ENCODE peak calls at places on chromosomes 13 and 19, in ten cellular contexts. One of them, this sample, is unnamed.
A peak's percentile ranks its signal among the peaks of the same experiment; 100 is the strongest.

GRCh38 chr19:31352782-31353651 is 3.8 kb upstream of the TSHZ3 start:
- DNase-seq in upper lobe of left lung: no peak
- DNase-seq in transverse colon: no peak
- DNase-seq in GM12891: no peak
- DNase-seq in K562: no peak
- DNase-seq in Peyer's patch: no peak
- DNase-seq in body of pancreas: no peak
- DNase-seq in gastrocnemius medialis: no peak
- DNase-seq in NB4: no peak
- DNase-seq in prostate gland: no peak
- DNase-seq in this sample: no peak

GRCh38 chr13:113142876-113143275 is 15.6 kb upstream of the PROZ start:
- DNase-seq in upper lobe of left lung: peak; percentile 18
- DNase-seq in transverse colon: no peak
- DNase-seq in GM12891: no peak
- DNase-seq in K562: no peak
- DNase-seq in Peyer's patch: no peak
- DNase-seq in body of pancreas: no peak
- DNase-seq in gastrocnemius medialis: no peak
- DNase-seq in NB4: no peak
- DNase-seq in prostate gland: no peak
- DNase-seq in this sample: no peak

GRCh38 chr13:66513728-66514127 is 716.4 kb downstream of the PCDH9 start:
- DNase-seq in upper lobe of left lung: no peak
- DNase-seq in transverse colon: no peak
- DNase-seq in GM12891: no peak
- DNase-seq in K562: no peak
- DNase-seq in Peyer's patch: no peak
- DNase-seq in body of pancreas: no peak
- DNase-seq in gastrocnemius medialis: no peak
- DNase-seq in NB4: no peak
- DNase-seq in prostate gland: no peak
- DNase-seq in this sample: no peak

GRCh38 chr19:947707-948533 is 22.1 kb downstream of the ARID3A start:
- DNase-seq in upper lobe of left lung: peak; percentile 68
- DNase-seq in transverse colon: peak; percentile 83
- DNase-seq in GM12891: peak; percentile 95
- DNase-seq in K562: no peak
- DNase-seq in Peyer's patch: no peak
- DNase-seq in body of pancreas: no peak
- DNase-seq in gastrocnemius medialis: peak; percentile 31
- DNase-seq in NB4: peak; percentile 75
- DNase-seq in prostate gland: no peak
- DNase-seq in this sample: peak; percentile 39

GRCh38 chr13:27450921-27451461 is 627 bp upstream of the MTIF3 start:
- DNase-seq in upper lobe of left lung: peak; percentile 35
- DNase-seq in transverse colon: peak; percentile 49
- DNase-seq in GM12891: no peak
- DNase-seq in K562: peak; percentile 29
- DNase-seq in Peyer's patch: peak; percentile 77
- DNase-seq in body of pancreas: peak; percentile 54
- DNase-seq in gastrocnemius medialis: no peak
- DNase-seq in NB4: peak; percentile 45
- DNase-seq in prostate gland: peak; percentile 37
- DNase-seq in this sample: peak; percentile 54

GRCh38 chr13:25335856-25336255 is 34.4 kb downstream of the NUP58 start:
- DNase-seq in upper lobe of left lung: no peak
- DNase-seq in transverse colon: no peak
- DNase-seq in GM12891: no peak
- DNase-seq in K562: no peak
- DNase-seq in Peyer's patch: no peak
- DNase-seq in body of pancreas: no peak
- DNase-seq in gastrocnemius medialis: no peak
- DNase-seq in NB4: no peak
- DNase-seq in prostate gland: no peak
- DNase-seq in this sample: no peak

GRCh38 chr19:30163663-30164062 is 208.5 kb upstream of the ZNF536 start:
- DNase-seq in upper lobe of left lung: no peak
- DNase-seq in transverse colon: no peak
- DNase-seq in GM12891: no peak
- DNase-seq in K562: no peak
- DNase-seq in Peyer's patch: no peak
- DNase-seq in body of pancreas: no peak
- DNase-seq in gastrocnemius medialis: no peak
- DNase-seq in NB4: no peak
- DNase-seq in prostate gland: no peak
- DNase-seq in this sample: no peak

GRCh38 chr13:111395511-111396393 is 75.3 kb downstream of the TEX29 start:
- DNase-seq in upper lobe of left lung: peak; percentile 14
- DNase-seq in transverse colon: no peak
- DNase-seq in GM12891: no peak
- DNase-seq in K562: no peak
- DNase-seq in Peyer's patch: peak; percentile 15
- DNase-seq in body of pancreas: no peak
- DNase-seq in gastrocnemius medialis: no peak
- DNase-seq in NB4: no peak
- DNase-seq in prostate gland: no peak
- DNase-seq in this sample: no peak

GRCh38 chr13:22256111-22256639 is 585.3 kb downstream of the FGF9 start:
- DNase-seq in upper lobe of left lung: no peak
- DNase-seq in transverse colon: no peak
- DNase-seq in GM12891: no peak
- DNase-seq in K562: no peak
- DNase-seq in Peyer's patch: no peak
- DNase-seq in body of pancreas: no peak
- DNase-seq in gastrocnemius medialis: no peak
- DNase-seq in NB4: no peak
- DNase-seq in prostate gland: no peak
- DNase-seq in this sample: no peak

GRCh38 chr13:51058461-51059167 is 52.5 kb downstream of the C13orf42 start:
- DNase-seq in upper lobe of left lung: no peak
- DNase-seq in transverse colon: no peak
- DNase-seq in GM12891: no peak
- DNase-seq in K562: no peak
- DNase-seq in Peyer's patch: no peak
- DNase-seq in body of pancreas: no peak
- DNase-seq in gastrocnemius medialis: no peak
- DNase-seq in NB4: no peak
- DNase-seq in prostate gland: no peak
- DNase-seq in this sample: no peak

GRCh38 chr19:1648156-1648925 is 4.1 kb downstream of the TCF3 start:
- DNase-seq in upper lobe of left lung: no peak
- DNase-seq in transverse colon: peak; percentile 61
- DNase-seq in GM12891: peak; percentile 76
- DNase-seq in K562: no peak
- DNase-seq in Peyer's patch: no peak
- DNase-seq in body of pancreas: no peak
- DNase-seq in gastrocnemius medialis: no peak
- DNase-seq in NB4: no peak
- DNase-seq in prostate gland: no peak
- DNase-seq in this sample: peak; percentile 69

GRCh38 chr19:16095071-16095571 is 16.6 kb upstream of the RAB8A start:
- DNase-seq in upper lobe of left lung: no peak
- DNase-seq in transverse colon: no peak
- DNase-seq in GM12891: no peak
- DNase-seq in K562: no peak
- DNase-seq in Peyer's patch: no peak
- DNase-seq in body of pancreas: no peak
- DNase-seq in gastrocnemius medialis: no peak
- DNase-seq in NB4: peak; percentile 57
- DNase-seq in prostate gland: no peak
- DNase-seq in this sample: no peak

GRCh38 chr19:16094360-16095070 is 17.2 kb upstream of the RAB8A start:
- DNase-seq in upper lobe of left lung: no peak
- DNase-seq in transverse colon: no peak
- DNase-seq in GM12891: no peak
- DNase-seq in K562: no peak
- DNase-seq in Peyer's patch: no peak
- DNase-seq in body of pancreas: no peak
- DNase-seq in gastrocnemius medialis: no peak
- DNase-seq in NB4: no peak
- DNase-seq in prostate gland: no peak
- DNase-seq in this sample: no peak

GRCh38 chr19:16098821-16099220 is 12.9 kb upstream of the RAB8A start:
- DNase-seq in upper lobe of left lung: no peak
- DNase-seq in transverse colon: no peak
- DNase-seq in GM12891: no peak
- DNase-seq in K562: no peak
- DNase-seq in Peyer's patch: no peak
- DNase-seq in body of pancreas: no peak
- DNase-seq in gastrocnemius medialis: no peak
- DNase-seq in NB4: no peak
- DNase-seq in prostate gland: no peak
- DNase-seq in this sample: no peak

GRCh38 chr19:16098416-16098768 is 13.3 kb upstream of the RAB8A start:
- DNase-seq in upper lobe of left lung: no peak
- DNase-seq in transverse colon: no peak
- DNase-seq in GM12891: no peak
- DNase-seq in K562: no peak
- DNase-seq in Peyer's patch: no peak
- DNase-seq in body of pancreas: no peak
- DNase-seq in gastrocnemius medialis: no peak
- DNase-seq in NB4: no peak
- DNase-seq in prostate gland: no peak
- DNase-seq in this sample: no peak

GRCh38 chr19:16096281-16096855 is 15.3 kb upstream of the RAB8A start:
- DNase-seq in upper lobe of left lung: no peak
- DNase-seq in transverse colon: no peak
- DNase-seq in GM12891: no peak
- DNase-seq in K562: no peak
- DNase-seq in Peyer's patch: no peak
- DNase-seq in body of pancreas: no peak
- DNase-seq in gastrocnemius medialis: no peak
- DNase-seq in NB4: no peak
- DNase-seq in prostate gland: no peak
- DNase-seq in this sample: no peak
- TF ChIP-seq POLR2A in upper lobe of left lung: no peak
- TF ChIP-seq POLR2A in transverse colon: no peak
- TF ChIP-seq POLR2A in GM12891: no peak
- TF ChIP-seq POLR2A in K562: no peak
- TF ChIP-seq POLR2A in Peyer's patch: no peak
- TF ChIP-seq POLR2A in body of pancreas: no peak
- TF ChIP-seq POLR2A in gastrocnemius medialis: no peak
- TF ChIP-seq POLR2A in NB4: no peak
- TF ChIP-seq POLR2A in prostate gland: no peak
- TF ChIP-seq POLR2A in this sample: no peak

GRCh38 chr13:30714629-30715028 is 20.7 kb upstream of the ALOX5AP start:
- DNase-seq in upper lobe of left lung: peak; percentile 63
- DNase-seq in transverse colon: no peak
- DNase-seq in GM12891: no peak
- DNase-seq in K562: no peak
- DNase-seq in Peyer's patch: no peak
- DNase-seq in body of pancreas: no peak
- DNase-seq in gastrocnemius medialis: no peak
- DNase-seq in NB4: no peak
- DNase-seq in prostate gland: no peak
- DNase-seq in this sample: no peak

GRCh38 chr13:30711837-30712236 is 23.5 kb upstream of the ALOX5AP start:
- DNase-seq in upper lobe of left lung: no peak
- DNase-seq in transverse colon: no peak
- DNase-seq in GM12891: no peak
- DNase-seq in K562: no peak
- DNase-seq in Peyer's patch: no peak
- DNase-seq in body of pancreas: no peak
- DNase-seq in gastrocnemius medialis: no peak
- DNase-seq in NB4: no peak
- DNase-seq in prostate gland: no peak
- DNase-seq in this sample: no peak

GRCh38 chr13:30711375-30711774 is 24.0 kb upstream of the ALOX5AP start:
- DNase-seq in upper lobe of left lung: no peak
- DNase-seq in transverse colon: no peak
- DNase-seq in GM12891: no peak
- DNase-seq in K562: no peak
- DNase-seq in Peyer's patch: no peak
- DNase-seq in body of pancreas: no peak
- DNase-seq in gastrocnemius medialis: no peak
- DNase-seq in NB4: no peak
- DNase-seq in prostate gland: no peak
- DNase-seq in this sample: no peak

GRCh38 chr13:30715357-30715756 is 20.0 kb upstream of the ALOX5AP start:
- DNase-seq in upper lobe of left lung: no peak
- DNase-seq in transverse colon: no peak
- DNase-seq in GM12891: no peak
- DNase-seq in K562: no peak
- DNase-seq in Peyer's patch: no peak
- DNase-seq in body of pancreas: no peak
- DNase-seq in gastrocnemius medialis: no peak
- DNase-seq in NB4: no peak
- DNase-seq in prostate gland: no peak
- DNase-seq in this sample: no peak

DNA sequence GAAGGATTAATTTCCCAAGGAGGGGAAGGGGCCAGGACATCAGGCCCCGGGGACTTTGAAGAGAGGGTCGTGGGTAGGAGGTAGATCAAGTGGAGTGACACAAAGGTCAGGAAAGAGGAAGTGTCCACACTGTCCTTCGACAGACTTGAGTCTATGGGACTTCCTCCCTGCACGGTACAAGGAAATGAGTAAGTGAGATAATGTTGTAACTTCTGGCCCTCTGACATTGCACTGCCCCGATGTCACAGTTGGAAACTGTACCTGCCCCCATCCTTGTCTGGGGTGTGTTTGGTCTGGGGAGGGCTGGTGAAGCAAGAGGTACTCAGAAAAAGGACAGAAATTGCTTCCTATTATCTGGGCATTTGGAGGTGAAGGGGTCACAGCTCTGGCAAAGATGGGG is 22.2 kb upstream of the ALOX5AP start:
- DNase-seq in upper lobe of left lung: peak; percentile 73
- DNase-seq in transverse colon: peak; percentile 20
- DNase-seq in GM12891: no peak
- DNase-seq in K562: peak; percentile 6
- DNase-seq in Peyer's patch: no peak
- DNase-seq in body of pancreas: no peak
- DNase-seq in gastrocnemius medialis: no peak
- DNase-seq in NB4: peak; percentile 94
- DNase-seq in prostate gland: no peak
- DNase-seq in this sample: no peak
- TF ChIP-seq POLR2A in upper lobe of left lung: peak; percentile 27
- TF ChIP-seq POLR2A in transverse colon: no peak
- TF ChIP-seq POLR2A in GM12891: no peak
- TF ChIP-seq POLR2A in K562: no peak
- TF ChIP-seq POLR2A in Peyer's patch: no peak
- TF ChIP-seq POLR2A in body of pancreas: no peak
- TF ChIP-seq POLR2A in gastrocnemius medialis: no peak
- TF ChIP-seq POLR2A in NB4: no peak
- TF ChIP-seq POLR2A in prostate gland: no peak
- TF ChIP-seq POLR2A in this sample: no peak

GRCh38 chr13:29456419-29456818 is 139.1 kb downstream of the SLC7A1 start:
- DNase-seq in upper lobe of left lung: no peak
- DNase-seq in transverse colon: no peak
- DNase-seq in GM12891: no peak
- DNase-seq in K562: peak; percentile 65
- DNase-seq in Peyer's patch: no peak
- DNase-seq in body of pancreas: no peak
- DNase-seq in gastrocnemius medialis: no peak
- DNase-seq in NB4: no peak
- DNase-seq in prostate gland: no peak
- DNase-seq in this sample: no peak
- TF ChIP-seq POLR2A in upper lobe of left lung: no peak
- TF ChIP-seq POLR2A in transverse colon: no peak
- TF ChIP-seq POLR2A in GM12891: no peak
- TF ChIP-seq POLR2A in K562: peak; percentile 32
- TF ChIP-seq POLR2A in Peyer's patch: no peak
- TF ChIP-seq POLR2A in body of pancreas: no peak
- TF ChIP-seq POLR2A in gastrocnemius medialis: no peak
- TF ChIP-seq POLR2A in NB4: no peak
- TF ChIP-seq POLR2A in prostate gland: no peak
- TF ChIP-seq POLR2A in this sample: no peak

GRCh38 chr19:57320180-57321084 is at the start of gene ZNF543:
- DNase-seq in upper lobe of left lung: peak; percentile 96
- DNase-seq in transverse colon: peak; percentile 96
- DNase-seq in GM12891: peak; percentile 96
- DNase-seq in K562: peak; percentile 97
- DNase-seq in Peyer's patch: peak; percentile 96
- DNase-seq in body of pancreas: peak; percentile 91
- DNase-seq in gastrocnemius medialis: peak; percentile 94
- DNase-seq in NB4: peak; percentile 94
- DNase-seq in prostate gland: peak; percentile 92
- DNase-seq in this sample: peak; percentile 97
- TF ChIP-seq POLR2A in upper lobe of left lung: peak; percentile 78
- TF ChIP-seq POLR2A in transverse colon: peak; percentile 64
- TF ChIP-seq POLR2A in GM12891: peak; percentile 94
- TF ChIP-seq POLR2A in K562: peak; percentile 81
- TF ChIP-seq POLR2A in Peyer's patch: peak; percentile 27
- TF ChIP-seq POLR2A in body of pancreas: peak; percentile 73
- TF ChIP-seq POLR2A in gastrocnemius medialis: peak; percentile 78
- TF ChIP-seq POLR2A in NB4: peak; percentile 67
- TF ChIP-seq POLR2A in prostate gland: peak; percentile 70
- TF ChIP-seq POLR2A in this sample: no peak